ENCODE peak calls at places on chromosomes 3 and 15, in six cellular contexts. One of them, this sample, is unnamed.

GRCh38 chr3:120742198-120743080 is at the start of the genes GTF2E1 and RABL3:
- DNase-seq in astrocyte: peak
- DNase-seq in fibroblast of lung: peak
- DNase-seq in CD8-positive, alpha-beta memory T cell: peak
- DNase-seq in breast epithelium: peak
- DNase-seq in GM23248: peak
- DNase-seq in this sample: peak

GRCh38 chr3:134328147-134328591 is 46.1 kb downstream of the AMOTL2 start:
- DNase-seq in astrocyte: peak
- DNase-seq in fibroblast of lung: peak
- DNase-seq in CD8-positive, alpha-beta memory T cell: no peak
- DNase-seq in breast epithelium: no peak
- DNase-seq in GM23248: peak
- DNase-seq in this sample: peak

GRCh38 chr3:123027292-123028232 is at the start of gene SEMA5B:
- DNase-seq in astrocyte: no peak
- DNase-seq in fibroblast of lung: peak
- DNase-seq in CD8-positive, alpha-beta memory T cell: no peak
- DNase-seq in breast epithelium: no peak
- DNase-seq in GM23248: peak
- DNase-seq in this sample: peak

GRCh38 chr3:100009285-100010086 is 104.8 kb downstream of the FILIP1L start:
- DNase-seq in astrocyte: no peak
- DNase-seq in fibroblast of lung: no peak
- DNase-seq in CD8-positive, alpha-beta memory T cell: no peak
- DNase-seq in breast epithelium: no peak
- DNase-seq in GM23248: no peak
- DNase-seq in this sample: peak

GRCh38 chr15:76381366-76381765 is 44.8 kb downstream of the ISL2 start:
- DNase-seq in astrocyte: no peak
- DNase-seq in fibroblast of lung: no peak
- DNase-seq in CD8-positive, alpha-beta memory T cell: no peak
- DNase-seq in breast epithelium: no peak
- DNase-seq in GM23248: no peak
- DNase-seq in this sample: no peak

GRCh38 chr3:123314409-123315270 is 112.9 kb downstream of the SEC22A start:
- DNase-seq in astrocyte: no peak
- DNase-seq in fibroblast of lung: no peak
- DNase-seq in CD8-positive, alpha-beta memory T cell: no peak
- DNase-seq in breast epithelium: no peak
- DNase-seq in GM23248: no peak
- DNase-seq in this sample: no peak

GRCh38 chr3:126474498-126475410 is 937 bp downstream of the ZXDC start:
- DNase-seq in astrocyte: peak
- DNase-seq in fibroblast of lung: peak
- DNase-seq in CD8-positive, alpha-beta memory T cell: peak
- DNase-seq in breast epithelium: peak
- DNase-seq in GM23248: peak
- DNase-seq in this sample: peak

GRCh38 chr15:42359990-42360389 is 689 bp downstream of the CAPN3 start:
- DNase-seq in astrocyte: no peak
- DNase-seq in fibroblast of lung: no peak
- DNase-seq in CD8-positive, alpha-beta memory T cell: no peak
- DNase-seq in breast epithelium: no peak
- DNase-seq in GM23248: no peak
- DNase-seq in this sample: no peak

GRCh38 chr3:119913021-119913420 is 131.1 kb downstream of the NR1I2 start:
- DNase-seq in astrocyte: no peak
- DNase-seq in fibroblast of lung: no peak
- DNase-seq in CD8-positive, alpha-beta memory T cell: no peak
- DNase-seq in breast epithelium: no peak
- DNase-seq in GM23248: peak
- DNase-seq in this sample: peak

GRCh38 chr3:158725348-158725966 is 6.8 kb downstream of the RARRES1 start:
- DNase-seq in astrocyte: peak
- DNase-seq in fibroblast of lung: peak
- DNase-seq in CD8-positive, alpha-beta memory T cell: no peak
- DNase-seq in breast epithelium: peak
- DNase-seq in GM23248: peak
- DNase-seq in this sample: peak

GRCh38 chr3:156633335-156633734 is 41.1 kb upstream of the TIPARP start:
- DNase-seq in astrocyte: peak
- DNase-seq in fibroblast of lung: peak
- DNase-seq in CD8-positive, alpha-beta memory T cell: no peak
- DNase-seq in breast epithelium: peak
- DNase-seq in GM23248: peak
- DNase-seq in this sample: no peak

GRCh38 chr15:66997212-66997611 is 68.2 kb upstream of the SMAD3 start:
- DNase-seq in astrocyte: peak
- DNase-seq in fibroblast of lung: peak
- DNase-seq in CD8-positive, alpha-beta memory T cell: no peak
- DNase-seq in breast epithelium: no peak
- DNase-seq in GM23248: peak
- DNase-seq in this sample: peak

GRCh38 chr3:134621824-134622223 is 29.0 kb downstream of the KY start:
- DNase-seq in astrocyte: no peak
- DNase-seq in fibroblast of lung: peak
- DNase-seq in CD8-positive, alpha-beta memory T cell: no peak
- DNase-seq in breast epithelium: no peak
- DNase-seq in GM23248: no peak
- DNase-seq in this sample: no peak

GRCh38 chr15:71093089-71094024 is 21.9 kb upstream of the THSD4 start:
- DNase-seq in astrocyte: peak
- DNase-seq in fibroblast of lung: peak
- DNase-seq in CD8-positive, alpha-beta memory T cell: no peak
- DNase-seq in breast epithelium: peak
- DNase-seq in GM23248: peak
- DNase-seq in this sample: peak

GRCh38 chr3:3334456-3334855 is 155.0 kb upstream of the CRBN start:
- DNase-seq in astrocyte: no peak
- DNase-seq in fibroblast of lung: no peak
- DNase-seq in CD8-positive, alpha-beta memory T cell: no peak
- DNase-seq in breast epithelium: no peak
- DNase-seq in GM23248: no peak
- DNase-seq in this sample: no peak

GRCh38 chr15:78951841-78952238 is 7.0 kb upstream of the CTSH start:
- DNase-seq in astrocyte: peak
- DNase-seq in fibroblast of lung: peak
- DNase-seq in CD8-positive, alpha-beta memory T cell: no peak
- DNase-seq in breast epithelium: no peak
- DNase-seq in GM23248: no peak
- DNase-seq in this sample: peak

GRCh38 chr3:179876440-179876839 is 160.3 kb downstream of the PEX5L start:
- DNase-seq in astrocyte: no peak
- DNase-seq in fibroblast of lung: no peak
- DNase-seq in CD8-positive, alpha-beta memory T cell: no peak
- DNase-seq in breast epithelium: no peak
- DNase-seq in GM23248: no peak
- DNase-seq in this sample: no peak

GRCh38 chr3:52299815-52300611 is 12.4 kb downstream of the GLYCTK start:
- DNase-seq in astrocyte: peak
- DNase-seq in fibroblast of lung: peak
- DNase-seq in CD8-positive, alpha-beta memory T cell: no peak
- DNase-seq in breast epithelium: no peak
- DNase-seq in GM23248: peak
- DNase-seq in this sample: peak

GRCh38 chr15:50257924-50258323 is 7.6 kb downstream of the HDC start:
- DNase-seq in astrocyte: peak
- DNase-seq in fibroblast of lung: peak
- DNase-seq in CD8-positive, alpha-beta memory T cell: no peak
- DNase-seq in breast epithelium: no peak
- DNase-seq in GM23248: peak
- DNase-seq in this sample: peak

GRCh38 chr3:41200669-41201021 is 1.3 kb downstream of the CTNNB1 start:
- DNase-seq in astrocyte: peak
- DNase-seq in fibroblast of lung: peak
- DNase-seq in CD8-positive, alpha-beta memory T cell: no peak
- DNase-seq in breast epithelium: peak
- DNase-seq in GM23248: peak
- DNase-seq in this sample: peak

DNA sequence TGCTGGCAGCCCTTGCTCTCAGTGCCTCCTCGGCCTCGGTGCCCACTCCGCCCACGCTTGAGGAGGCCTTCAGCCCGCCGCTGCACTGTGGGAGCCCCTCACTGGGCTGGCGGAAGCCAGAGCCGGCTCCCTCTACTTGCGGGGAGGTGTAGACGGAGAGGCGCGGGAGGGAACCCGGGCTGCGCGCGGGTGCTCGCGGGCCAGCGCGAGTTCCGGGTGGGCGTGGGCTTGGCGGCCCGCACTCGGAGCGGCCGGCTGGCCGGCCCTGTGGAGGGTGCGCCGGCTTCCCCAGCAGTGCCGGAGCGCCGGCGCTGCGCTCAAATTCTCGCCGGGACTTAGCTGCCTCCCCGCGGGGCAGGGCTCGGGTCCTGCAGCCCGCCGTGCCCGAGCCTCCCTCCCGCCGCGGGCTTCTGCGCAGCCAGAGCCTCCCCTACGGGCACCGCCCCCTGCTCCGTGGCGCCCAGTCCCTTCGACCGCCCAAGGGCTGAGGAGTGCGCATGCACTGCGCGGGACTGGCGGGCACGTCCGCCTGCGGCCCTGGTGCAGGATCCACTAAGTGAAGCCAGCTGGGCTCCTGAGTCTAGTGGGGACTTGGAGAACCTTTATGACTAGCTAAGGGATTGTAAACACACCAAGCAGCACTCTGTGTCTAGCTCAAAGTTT is 231.5 kb downstream of the EFHB start:
- DNase-seq in astrocyte: no peak
- DNase-seq in fibroblast of lung: no peak
- DNase-seq in CD8-positive, alpha-beta memory T cell: no peak
- DNase-seq in breast epithelium: no peak
- DNase-seq in GM23248: no peak
- DNase-seq in this sample: no peak
- H3K4me3 ChIP-seq in astrocyte: no peak
- H3K4me3 ChIP-seq in fibroblast of lung: no peak
- H3K4me3 ChIP-seq in CD8-positive, alpha-beta memory T cell: no peak
- H3K4me3 ChIP-seq in breast epithelium: no peak
- H3K4me3 ChIP-seq in GM23248: no peak
- H3K4me3 ChIP-seq in this sample: no peak

DNA sequence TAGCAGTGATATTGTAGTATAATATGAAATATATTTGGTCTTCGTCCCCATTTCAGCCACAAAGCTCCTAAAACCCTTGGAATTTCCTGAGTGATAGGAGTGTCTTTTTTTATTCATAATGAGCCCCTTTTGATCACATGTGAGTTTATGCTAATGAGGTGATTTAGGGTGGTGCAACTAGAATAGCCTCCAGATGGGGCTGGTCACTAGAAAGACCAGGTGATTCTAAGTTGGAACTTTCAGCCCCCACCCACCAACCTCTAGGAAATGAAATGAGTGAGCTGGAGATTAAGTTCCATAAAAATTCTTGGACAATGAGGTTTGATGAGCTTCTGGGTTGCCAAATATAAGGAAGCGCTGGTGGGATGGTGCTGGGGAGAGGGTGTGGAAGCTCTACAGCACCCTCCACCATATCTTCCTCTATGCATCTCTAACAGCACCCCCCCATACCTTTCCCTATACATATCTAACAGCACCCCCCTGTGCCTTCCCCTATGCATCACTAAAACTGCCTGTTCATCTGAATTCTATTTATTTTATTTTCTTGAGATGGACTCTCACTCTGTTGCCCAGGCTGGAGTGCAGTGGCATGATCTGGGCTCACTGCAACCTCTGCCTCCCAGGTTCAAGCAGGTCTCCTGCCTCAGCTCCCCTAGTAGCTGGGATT is 2.1 kb upstream of the SMCO1 start:
- DNase-seq in astrocyte: no peak
- DNase-seq in fibroblast of lung: no peak
- DNase-seq in CD8-positive, alpha-beta memory T cell: no peak
- DNase-seq in breast epithelium: no peak
- DNase-seq in GM23248: no peak
- DNase-seq in this sample: no peak
- H3K4me3 ChIP-seq in astrocyte: no peak
- H3K4me3 ChIP-seq in fibroblast of lung: no peak
- H3K4me3 ChIP-seq in CD8-positive, alpha-beta memory T cell: no peak
- H3K4me3 ChIP-seq in breast epithelium: no peak
- H3K4me3 ChIP-seq in GM23248: no peak
- H3K4me3 ChIP-seq in this sample: no peak

GRCh38 chr3:195882002-195882441 is 26.3 kb downstream of the TNK2 start:
- DNase-seq in astrocyte: no peak
- DNase-seq in fibroblast of lung: no peak
- DNase-seq in CD8-positive, alpha-beta memory T cell: no peak
- DNase-seq in breast epithelium: no peak
- DNase-seq in GM23248: no peak
- DNase-seq in this sample: no peak
- H3K4me3 ChIP-seq in astrocyte: no peak
- H3K4me3 ChIP-seq in fibroblast of lung: no peak
- H3K4me3 ChIP-seq in CD8-positive, alpha-beta memory T cell: no peak
- H3K4me3 ChIP-seq in breast epithelium: no peak
- H3K4me3 ChIP-seq in GM23248: no peak
- H3K4me3 ChIP-seq in this sample: no peak

GRCh38 chr3:139482206-139482605 is 5.9 kb upstream of the RBP2 start:
- DNase-seq in astrocyte: no peak
- DNase-seq in fibroblast of lung: no peak
- DNase-seq in CD8-positive, alpha-beta memory T cell: no peak
- DNase-seq in breast epithelium: no peak
- DNase-seq in GM23248: no peak
- DNase-seq in this sample: no peak
- H3K4me3 ChIP-seq in astrocyte: no peak
- H3K4me3 ChIP-seq in fibroblast of lung: no peak
- H3K4me3 ChIP-seq in CD8-positive, alpha-beta memory T cell: no peak
- H3K4me3 ChIP-seq in breast epithelium: no peak
- H3K4me3 ChIP-seq in GM23248: no peak
- H3K4me3 ChIP-seq in this sample: no peak

DNA sequence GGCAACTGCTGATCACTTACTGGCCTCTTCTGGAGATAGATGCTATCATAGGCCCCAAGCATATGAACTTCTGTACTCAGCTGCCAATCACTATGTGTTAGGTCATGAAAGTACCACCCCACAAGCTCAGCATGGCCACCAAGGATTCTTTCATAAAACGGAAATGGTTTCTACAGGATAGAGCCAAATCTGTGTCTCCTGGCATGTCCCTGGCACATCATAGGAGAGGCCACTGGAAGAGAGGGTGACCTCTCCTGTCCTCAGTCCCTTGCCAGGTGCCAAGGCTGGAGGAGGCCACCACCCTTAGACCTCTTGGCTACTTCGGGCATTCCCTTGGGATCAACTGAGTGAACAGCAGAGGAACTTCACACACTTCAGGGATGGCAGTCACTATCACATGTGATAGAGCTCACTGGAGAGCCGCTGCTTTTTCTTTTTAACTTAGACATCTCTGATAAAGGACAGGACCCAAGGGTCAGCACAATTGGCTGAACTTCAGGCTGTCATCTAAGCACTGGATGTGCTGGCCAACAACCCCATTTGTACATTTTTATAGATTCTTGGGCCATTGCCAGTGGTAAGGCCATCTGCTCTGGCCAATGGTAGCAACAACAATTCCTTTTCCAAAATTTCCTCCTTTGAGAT is 425.2 kb downstream of the SQOR start:
- DNase-seq in astrocyte: no peak
- DNase-seq in fibroblast of lung: no peak
- DNase-seq in CD8-positive, alpha-beta memory T cell: no peak
- DNase-seq in breast epithelium: no peak
- DNase-seq in GM23248: no peak
- DNase-seq in this sample: no peak
- H3K4me3 ChIP-seq in astrocyte: no peak
- H3K4me3 ChIP-seq in fibroblast of lung: no peak
- H3K4me3 ChIP-seq in CD8-positive, alpha-beta memory T cell: no peak
- H3K4me3 ChIP-seq in breast epithelium: no peak
- H3K4me3 ChIP-seq in GM23248: no peak
- H3K4me3 ChIP-seq in this sample: no peak